ENCODE peak calls at places on chromosome 1, in nine cellular contexts. O is esophagus squamous epithelium, A is MM.1S, T is kidney, C is AG09319, Z is Calu3, D is left ventricle myocardium inferior, M is osteocyte, E is mesothelial cell of epicardium. V is an unnamed sample.

GRCh38 chr1:203669739-203670138 is 43.1 kb downstream of the ATP2B4 start:
- DNase-seq in O (no peak), A (no peak), T (no peak), C (no peak), Z (peak), D (no peak), M (no peak), E (no peak), V (no peak)

GRCh38 chr1:14415396-14415795 is 183.1 kb upstream of the KAZN start:
- DNase-seq in O (no peak), A (peak), T (no peak), C (no peak), Z (no peak), D (no peak), M (no peak), E (no peak), V (no peak)

GRCh38 chr1:158999301-159000069 is 10.2 kb upstream of the IFI16 start:
- DNase-seq in O (no peak), A (no peak), T (peak), C (peak), Z (peak), D (peak), M (peak), E (peak), V (no peak)

GRCh38 chr1:18101508-18101907 is 6.1 kb upstream of the IGSF21 start:
- DNase-seq in O (no peak), A (no peak), T (no peak), C (no peak), Z (no peak), D (no peak), M (no peak), E (no peak), V (no peak)

GRCh38 chr1:234743866-234744581 is 134.0 kb upstream of the IRF2BP2 start:
- DNase-seq in O (no peak), A (no peak), T (no peak), C (no peak), Z (no peak), D (no peak), M (no peak), E (no peak), V (no peak)

GRCh38 chr1:245894843-245895242 is 612.2 kb downstream of the SMYD3 start:
- DNase-seq in O (no peak), A (no peak), T (no peak), C (no peak), Z (no peak), D (no peak), M (no peak), E (no peak), V (no peak)

GRCh38 chr1:2050793-2051682 is 827 bp downstream of the PRKCZ start:
- DNase-seq in O (no peak), A (no peak), T (no peak), C (no peak), Z (no peak), D (no peak), M (no peak), E (no peak), V (no peak)

GRCh38 chr1:162943627-162944026 is 82.7 kb upstream of the CCDC190 start:
- DNase-seq in O (no peak), A (no peak), T (no peak), C (no peak), Z (no peak), D (no peak), M (no peak), E (no peak), V (no peak)

GRCh38 chr1:67339623-67340343 is 32.1 kb downstream of the IL12RB2 start:
- DNase-seq in O (no peak), A (peak), T (no peak), C (peak), Z (no peak), D (no peak), M (no peak), E (no peak), V (no peak)

GRCh38 chr1:244672961-244673695 is 20.2 kb downstream of the DESI2 start:
- DNase-seq in O (no peak), A (no peak), T (no peak), C (peak), Z (no peak), D (peak), M (no peak), E (no peak), V (no peak)

GRCh38 chr1:69671363-69672010 is 103.8 kb downstream of the LRRC7 start:
- DNase-seq in O (no peak), A (no peak), T (no peak), C (no peak), Z (no peak), D (no peak), M (no peak), E (no peak), V (no peak)

GRCh38 chr1:200346744-200347143 is 63.1 kb downstream of the ZNF281 start:
- DNase-seq in O (no peak), A (no peak), T (no peak), C (no peak), Z (no peak), D (no peak), M (no peak), E (no peak), V (no peak)

DNA sequence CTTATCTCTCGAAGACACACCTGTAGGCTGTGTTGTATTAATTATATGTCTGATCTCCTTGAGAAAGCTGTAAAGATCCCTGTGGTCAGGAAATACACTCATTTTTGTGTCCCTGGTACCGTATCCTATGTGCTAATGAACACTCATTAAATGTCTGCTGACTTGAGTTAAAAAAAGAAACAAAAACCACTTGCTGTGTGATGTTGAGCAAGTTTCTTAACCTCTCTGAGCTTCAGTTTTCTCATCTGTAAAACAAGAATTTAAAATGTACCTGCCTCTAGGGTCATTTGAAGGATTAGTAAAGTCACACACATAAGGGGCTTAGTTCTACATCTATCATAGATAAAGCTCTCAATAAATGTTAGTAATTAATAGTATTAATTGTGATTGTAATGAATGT is 91.3 kb downstream of the VWA5B1 start:
- DNase-seq in O (no peak), A (no peak), T (no peak), C (no peak), Z (no peak), D (no peak), M (no peak), E (no peak), V (no peak)
- TF ChIP-seq CTCF in O (no peak), A (no peak), T (no peak), C (no peak), Z (no peak), D (no peak), M (no peak), E (no peak), V (no peak)

GRCh38 chr1:15952317-15953258 is 23.3 kb downstream of the ZBTB17 start:
- DNase-seq in O (no peak), A (no peak), T (peak), C (no peak), Z (no peak), D (no peak), M (peak), E (no peak), V (no peak)
- TF ChIP-seq CTCF in O (no peak), A (no peak), T (no peak), C (no peak), Z (no peak), D (no peak), M (no peak), E (no peak), V (no peak)

GRCh38 chr1:24639094-24639493 is 4.0 kb upstream of the SRRM1 start:
- DNase-seq in O (no peak), A (no peak), T (no peak), C (no peak), Z (no peak), D (no peak), M (no peak), E (no peak), V (no peak)

GRCh38 chr1:24636661-24637357 is 6.3 kb upstream of the SRRM1 start:
- DNase-seq in O (no peak), A (no peak), T (no peak), C (no peak), Z (no peak), D (no peak), M (no peak), E (no peak), V (no peak)

GRCh38 chr1:24632776-24633175 is 10.3 kb upstream of the SRRM1 start:
- DNase-seq in O (no peak), A (no peak), T (no peak), C (no peak), Z (no peak), D (no peak), M (peak), E (no peak), V (peak)

GRCh38 chr1:24639881-24640280 is 3.2 kb upstream of the SRRM1 start:
- DNase-seq in O (no peak), A (no peak), T (no peak), C (no peak), Z (peak), D (no peak), M (no peak), E (no peak), V (no peak)

GRCh38 chr1:24635195-24635843 is 7.8 kb upstream of the SRRM1 start:
- DNase-seq in O (no peak), A (peak), T (no peak), C (peak), Z (no peak), D (no peak), M (no peak), E (no peak), V (peak)
- TF ChIP-seq CTCF in O (peak), A (peak), T (peak), C (peak), Z (no peak), D (peak), M (peak), E (no peak), V (peak)

GRCh38 chr1:240491156-240491555 is 120.8 kb downstream of the GREM2 start:
- DNase-seq in O (no peak), A (no peak), T (no peak), C (no peak), Z (no peak), D (no peak), M (no peak), E (no peak), V (no peak)

GRCh38 chr1:240496356-240496755 is 115.6 kb downstream of the GREM2 start:
- DNase-seq in O (no peak), A (no peak), T (no peak), C (no peak), Z (no peak), D (no peak), M (no peak), E (no peak), V (no peak)

GRCh38 chr1:240491796-240492195 is 120.2 kb downstream of the GREM2 start:
- DNase-seq in O (no peak), A (no peak), T (no peak), C (no peak), Z (no peak), D (no peak), M (no peak), E (no peak), V (no peak)

GRCh38 chr1:240495652-240496051 is 116.3 kb downstream of the GREM2 start:
- DNase-seq in O (no peak), A (no peak), T (no peak), C (no peak), Z (no peak), D (no peak), M (no peak), E (no peak), V (no peak)

GRCh38 chr1:240492832-240493440 is 119.0 kb downstream of the GREM2 start:
- DNase-seq in O (no peak), A (no peak), T (peak), C (no peak), Z (no peak), D (no peak), M (no peak), E (peak), V (peak)
- TF ChIP-seq CTCF in O (no peak), A (no peak), T (no peak), C (peak), Z (no peak), D (peak), M (peak), E (peak), V (peak)

DNA sequence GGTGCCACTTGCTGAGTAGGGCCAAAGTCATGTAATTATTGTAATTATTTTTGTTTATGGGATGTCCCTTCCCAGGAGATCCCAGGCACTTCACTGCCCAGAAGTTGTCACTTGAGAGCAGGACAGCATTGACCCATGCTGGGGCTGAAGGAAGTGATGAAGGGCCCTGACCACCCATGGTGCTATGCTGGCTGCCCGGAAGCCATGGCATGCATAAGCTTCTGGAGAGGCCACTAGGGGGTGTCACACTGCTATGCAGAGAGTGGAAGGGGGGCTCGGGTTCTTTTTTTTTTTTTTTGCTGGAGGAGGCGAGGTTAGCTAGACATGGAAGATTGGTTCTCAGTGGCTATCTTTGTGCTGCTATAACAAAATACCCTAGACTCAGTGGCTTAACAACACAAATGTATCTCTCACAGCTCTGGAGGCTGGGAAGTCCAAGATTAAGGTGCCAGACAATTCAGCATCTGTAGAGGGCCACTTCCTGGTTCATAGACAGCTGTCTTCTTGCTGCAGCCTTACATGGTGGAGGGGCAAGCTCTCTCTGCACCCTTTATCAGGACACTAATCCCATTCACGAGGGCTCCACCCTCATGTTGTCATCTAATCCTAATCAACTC is 84.9 kb downstream of the CNIH3 start:
- DNase-seq in O (no peak), A (peak), T (no peak), C (no peak), Z (peak), D (no peak), M (no peak), E (no peak), V (no peak)
- TF ChIP-seq CTCF in O (no peak), A (peak), T (no peak), C (peak), Z (no peak), D (peak), M (no peak), E (no peak), V (peak)

GRCh38 chr1:236748471-236748870 is 46.6 kb upstream of the MTR start:
- DNase-seq in O (no peak), A (no peak), T (no peak), C (no peak), Z (no peak), D (no peak), M (no peak), E (no peak), V (no peak)
- TF ChIP-seq CTCF in O (peak), A (peak), T (no peak), C (no peak), Z (peak), D (no peak), M (peak), E (peak), V (no peak)

GRCh38 chr1:89953929-89954328 is 41.0 kb upstream of the ZNF326 start:
- DNase-seq in O (no peak), A (peak), T (no peak), C (no peak), Z (no peak), D (no peak), M (no peak), E (no peak), V (no peak)

GRCh38 chr1:89955311-89955710 is 39.6 kb upstream of the ZNF326 start:
- DNase-seq in O (no peak), A (no peak), T (no peak), C (no peak), Z (no peak), D (no peak), M (no peak), E (no peak), V (no peak)

GRCh38 chr1:89952021-89952995 is 42.6 kb upstream of the ZNF326 start:
- DNase-seq in O (no peak), A (no peak), T (no peak), C (peak), Z (no peak), D (no peak), M (no peak), E (no peak), V (no peak)

GRCh38 chr1:89954401-89954800 is 40.5 kb upstream of the ZNF326 start:
- DNase-seq in O (no peak), A (no peak), T (no peak), C (no peak), Z (no peak), D (no peak), M (no peak), E (no peak), V (no peak)

DNA sequence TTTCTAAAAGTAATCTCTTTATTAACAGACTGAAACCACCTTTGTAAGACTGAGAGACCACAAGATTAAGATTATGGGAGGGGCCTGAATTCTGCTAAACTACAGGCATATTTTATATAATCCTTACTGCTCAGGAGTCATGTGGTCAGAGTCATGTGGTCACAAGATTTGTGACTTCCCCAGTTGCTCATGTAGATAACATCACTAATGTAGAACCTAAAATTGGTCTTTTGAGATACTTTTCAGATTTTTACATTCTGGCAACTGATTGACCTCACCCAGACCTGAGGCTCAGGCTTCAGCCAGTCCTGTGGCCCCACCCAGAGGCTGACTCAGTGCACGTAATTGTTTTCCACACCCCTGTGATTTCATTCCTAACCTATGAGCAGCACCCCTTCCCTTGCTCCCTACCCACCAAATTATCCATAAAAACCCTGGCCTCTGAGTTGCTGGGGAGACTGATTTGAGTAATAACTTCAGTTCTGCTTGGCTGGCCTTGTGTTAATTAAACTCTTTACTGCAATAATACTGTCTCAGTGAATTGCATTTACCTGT is 41.8 kb upstream of the ZNF326 start:
- DNase-seq in O (no peak), A (peak), T (peak), C (peak), Z (peak), D (no peak), M (no peak), E (no peak), V (no peak)
- TF ChIP-seq CTCF in O (no peak), A (peak), T (peak), C (no peak), Z (no peak), D (peak), M (peak), E (no peak), V (peak)

GRCh38 chr1:205286335-205286950 is 35.1 kb downstream of the NUAK2 start:
- DNase-seq in O (no peak), A (peak), T (no peak), C (no peak), Z (no peak), D (no peak), M (no peak), E (no peak), V (no peak)
- TF ChIP-seq CTCF in O (no peak), A (no peak), T (no peak), C (no peak), Z (no peak), D (no peak), M (no peak), E (no peak), V (no peak)

GRCh38 chr1:32272557-32273388 is 19.1 kb upstream of the HDAC1 start:
- DNase-seq in O (no peak), A (no peak), T (no peak), C (no peak), Z (no peak), D (no peak), M (no peak), E (no peak), V (no peak)
- TF ChIP-seq CTCF in O (no peak), A (no peak), T (no peak), C (no peak), Z (no peak), D (no peak), M (no peak), E (no peak), V (no peak)

GRCh38 chr1:197178998-197179397 is 32.5 kb upstream of the ASPM start:
- DNase-seq in O (no peak), A (peak), T (no peak), C (no peak), Z (no peak), D (no peak), M (no peak), E (no peak), V (no peak)
- TF ChIP-seq CTCF in O (no peak), A (peak), T (no peak), C (peak), Z (no peak), D (no peak), M (peak), E (no peak), V (no peak)

V was measured in LNCaP clone FGC.